ENCODE peak calls at places on chromosomes 7 and 10, in four cellular contexts. One of them, this sample, is unnamed. For H3K4me1, the result is how much of the 10 kb centered on the place peaks cover.

GRCh38 chr10:5873515-5873995 is 16.1 kb downstream of the ANKRD16 start:
- DNase-seq in Karpas-422: peak
- DNase-seq in H1: peak
- DNase-seq in neuronal stem cell: peak
- DNase-seq in this sample: peak

GRCh38 chr7:13448243-13448642 is 541.2 kb downstream of the ETV1 start:
- DNase-seq in neuronal stem cell: no peak
- DNase-seq in H1: no peak
- DNase-seq in Karpas-422: peak
- DNase-seq in this sample: no peak

GRCh38 chr7:36752026-36752735 is 27.9 kb upstream of the AOAH start:
- DNase-seq in neuronal stem cell: no peak
- DNase-seq in H1: no peak
- DNase-seq in Karpas-422: no peak
- DNase-seq in this sample: no peak

GRCh38 chr10:123885406-123886164 is 6.0 kb downstream of the CPXM2 start:
- DNase-seq in Karpas-422: no peak
- DNase-seq in neuronal stem cell: no peak
- DNase-seq in H1: no peak
- DNase-seq in this sample: no peak

GRCh38 chr10:59580257-59580863 is 129.3 kb downstream of the SLC16A9 start:
- DNase-seq in H1: no peak
- DNase-seq in Karpas-422: peak
- DNase-seq in neuronal stem cell: no peak
- DNase-seq in this sample: peak

GRCh38 chr7:126436213-126436868 is 816.4 kb downstream of the GRM8 start:
- DNase-seq in neuronal stem cell: no peak
- DNase-seq in Karpas-422: no peak
- DNase-seq in H1: no peak
- DNase-seq in this sample: no peak

GRCh38 chr7:19442016-19442785 is 266.6 kb downstream of the POLR1F start:
- DNase-seq in neuronal stem cell: peak
- DNase-seq in H1: no peak
- DNase-seq in Karpas-422: peak
- DNase-seq in this sample: peak

GRCh38 chr10:484925-485661 is 204.4 kb downstream of the DIP2C start:
- DNase-seq in neuronal stem cell: no peak
- DNase-seq in H1: peak
- DNase-seq in Karpas-422: no peak
- DNase-seq in this sample: no peak

GRCh38 chr10:61662794-61663259 is at the start of gene CABCOCO1:
- DNase-seq in neuronal stem cell: peak
- DNase-seq in Karpas-422: no peak
- DNase-seq in H1: peak
- DNase-seq in this sample: peak

GRCh38 chr7:79608005-79608404 is 154.5 kb upstream of the MAGI2 start:
- DNase-seq in neuronal stem cell: no peak
- DNase-seq in Karpas-422: no peak
- DNase-seq in H1: no peak
- DNase-seq in this sample: no peak

GRCh38 chr7:55971045-55971444 is 6.7 kb downstream of the NIPSNAP2 start:
- DNase-seq in Karpas-422: no peak
- DNase-seq in neuronal stem cell: no peak
- DNase-seq in H1: no peak
- DNase-seq in this sample: no peak

GRCh38 chr7:44196450-44196872 is 4.3 kb upstream of the YKT6 start:
- DNase-seq in H1: peak
- DNase-seq in neuronal stem cell: peak
- DNase-seq in Karpas-422: peak
- DNase-seq in this sample: peak

GRCh38 chr7:31084226-31084625 is 32.1 kb downstream of the ADCYAP1R1 start:
- DNase-seq in neuronal stem cell: no peak
- DNase-seq in H1: no peak
- DNase-seq in Karpas-422: no peak
- DNase-seq in this sample: no peak

GRCh38 chr10:110868981-110869380 is 2.7 kb upstream of the PDCD4 start:
- DNase-seq in H1: no peak
- DNase-seq in neuronal stem cell: no peak
- DNase-seq in Karpas-422: no peak
- DNase-seq in this sample: no peak

GRCh38 chr10:58240531-58240930 is 27.2 kb downstream of the IPMK start:
- DNase-seq in neuronal stem cell: no peak
- DNase-seq in Karpas-422: no peak
- DNase-seq in H1: no peak
- DNase-seq in this sample: no peak
- H3K4me1 ChIP-seq in neuronal stem cell: under half
- H3K4me1 ChIP-seq in Karpas-422: under half
- H3K4me1 ChIP-seq in H1: under half
- H3K4me1 ChIP-seq in this sample: under half

GRCh38 chr10:80177781-80178636 is 27.3 kb downstream of the ANXA11 start:
- DNase-seq in H1: no peak
- DNase-seq in neuronal stem cell: no peak
- DNase-seq in Karpas-422: no peak
- DNase-seq in this sample: no peak

GRCh38 chr10:80172896-80173295 is 32.4 kb downstream of the ANXA11 start:
- DNase-seq in neuronal stem cell: no peak
- DNase-seq in H1: no peak
- DNase-seq in Karpas-422: no peak
- DNase-seq in this sample: no peak

GRCh38 chr10:80173441-80173840 is 31.9 kb downstream of the ANXA11 start:
- DNase-seq in Karpas-422: no peak
- DNase-seq in H1: no peak
- DNase-seq in neuronal stem cell: no peak
- DNase-seq in this sample: no peak

GRCh38 chr10:80176526-80176925 is 28.8 kb downstream of the ANXA11 start:
- DNase-seq in Karpas-422: no peak
- DNase-seq in H1: no peak
- DNase-seq in neuronal stem cell: no peak
- DNase-seq in this sample: no peak

GRCh38 chr10:80174641-80175395 is 30.5 kb downstream of the ANXA11 start:
- DNase-seq in Karpas-422: no peak
- DNase-seq in H1: no peak
- DNase-seq in neuronal stem cell: no peak
- DNase-seq in this sample: no peak
- H3K4me1 ChIP-seq in Karpas-422: under half
- H3K4me1 ChIP-seq in H1: under half
- H3K4me1 ChIP-seq in neuronal stem cell: under half
- H3K4me1 ChIP-seq in this sample: under half

GRCh38 chr10:44899450-44900080 is 11.6 kb upstream of the TMEM72 start:
- DNase-seq in Karpas-422: no peak
- DNase-seq in H1: no peak
- DNase-seq in neuronal stem cell: no peak
- DNase-seq in this sample: peak
- H3K4me1 ChIP-seq in Karpas-422: half or more
- H3K4me1 ChIP-seq in H1: under half
- H3K4me1 ChIP-seq in neuronal stem cell: under half
- H3K4me1 ChIP-seq in this sample: under half

GRCh38 chr10:113854019-113854756 is at the start of the genes DCLRE1A and NHLRC2:
- DNase-seq in neuronal stem cell: peak
- DNase-seq in Karpas-422: peak
- DNase-seq in H1: peak
- DNase-seq in this sample: peak

GRCh38 chr10:113857210-113857609 is 2.7 kb downstream of the NHLRC2 start:
- DNase-seq in H1: no peak
- DNase-seq in Karpas-422: no peak
- DNase-seq in neuronal stem cell: no peak
- DNase-seq in this sample: no peak

GRCh38 chr10:113856563-113856962 is 2.1 kb downstream of the NHLRC2 start:
- DNase-seq in H1: no peak
- DNase-seq in neuronal stem cell: no peak
- DNase-seq in Karpas-422: no peak
- DNase-seq in this sample: no peak

GRCh38 chr10:113853577-113854018 is 284 bp downstream of the DCLRE1A start:
- DNase-seq in neuronal stem cell: peak
- DNase-seq in Karpas-422: no peak
- DNase-seq in H1: no peak
- DNase-seq in this sample: no peak

GRCh38 chr10:113854757-113855626 is 531 bp downstream of the NHLRC2 start:
- DNase-seq in Karpas-422: peak
- DNase-seq in neuronal stem cell: no peak
- DNase-seq in H1: peak
- DNase-seq in this sample: peak
- H3K4me1 ChIP-seq in Karpas-422: half or more
- H3K4me1 ChIP-seq in neuronal stem cell: under half
- H3K4me1 ChIP-seq in H1: under half
- H3K4me1 ChIP-seq in this sample: under half